ENCODE peak calls at places on chromosome 4, in eight cellular contexts. I is activated naive CD4-positive, alpha-beta T cell treated with anti-CD3 and anti-CD28 coated beads, Interleukin-2, amount 10 ng/mL, durations not matched to agents 7 days and 5 days; M is activated CD4-positive, alpha-beta T cell treated with anti-CD3 and anti-CD28 coated beads for 48 hours; W is T-helper 2 cell; H is LoVo; R is ureter; G is MCF 10A; T is lower lobe of right lung. U is an unnamed sample.

GRCh38 chr4:168694669-168695068 is 197.8 kb downstream of the PALLD start:
- DNase-seq in G (no peak), I (no peak), T (no peak), H (no peak), W (no peak), M (no peak), R (no peak), U (no peak)

GRCh38 chr4:128600996-128601857 is 208.3 kb upstream of the JADE1 start:
- DNase-seq in R (peak; percentile 87), H (peak; percentile 84), W (no peak), T (peak; percentile 72), G (peak; percentile 99), M (no peak), I (no peak), U (no peak)

GRCh38 chr4:84916233-84916632 is 50.3 kb downstream of the WDFY3 start:
- DNase-seq in T (no peak), R (no peak), H (no peak), G (no peak), M (no peak), W (no peak), I (no peak), U (no peak)

GRCh38 chr4:158814636-158815035 is 45.8 kb downstream of the FNIP2 start:
- DNase-seq in G (no peak), M (no peak), T (no peak), I (no peak), R (no peak), W (no peak), H (no peak), U (no peak)

GRCh38 chr4:165096776-165097175 is 15.9 kb downstream of the TMEM192 start:
- DNase-seq in I (no peak), H (no peak), W (peak; percentile 14), M (no peak), G (peak; percentile 17), R (no peak), T (no peak), U (no peak)

GRCh38 chr4:85677286-85677685 is 202.3 kb downstream of the ARHGAP24 start:
- DNase-seq in T (no peak), H (no peak), R (no peak), G (peak; percentile 8), M (no peak), I (no peak), W (no peak), U (no peak)

GRCh38 chr4:186105721-186106335 is 1.3 kb downstream of the FAM149A start:
- DNase-seq in G (no peak), I (no peak), W (no peak), R (no peak), M (no peak), H (peak; percentile 15), T (no peak), U (no peak)

GRCh38 chr4:8143392-8144140 is 15.0 kb downstream of the ABLIM2 start:
- DNase-seq in W (no peak), H (no peak), G (no peak), M (no peak), T (no peak), R (no peak), I (no peak), U (no peak)

GRCh38 chr4:113437124-113437523 is 324.4 kb downstream of the CAMK2D start:
- DNase-seq in R (no peak), I (no peak), G (no peak), T (no peak), W (no peak), M (no peak), H (no peak), U (no peak)

GRCh38 chr4:125315571-125316390 is 1.0 kb downstream of the FAT4 start:
- DNase-seq in G (peak; percentile 59), W (peak; percentile 22), M (peak; percentile 18), I (peak; percentile 27), R (no peak), T (peak; percentile 49), H (no peak), U (no peak)

GRCh38 chr4:172726001-172726423 is 442.6 kb upstream of the GALNT7 start:
- DNase-seq in M (no peak), W (no peak), G (no peak), H (peak; percentile 78), T (no peak), I (no peak), R (no peak), U (no peak)

GRCh38 chr4:147361726-147362125 is 119.2 kb upstream of the EDNRA start:
- DNase-seq in M (no peak), H (peak; percentile 76), T (no peak), I (no peak), G (peak; percentile 76), W (no peak), R (no peak), U (no peak)

GRCh38 chr4:146398404-146398803 is 123.3 kb downstream of the SLC10A7 start:
- DNase-seq in H (no peak), I (no peak), G (no peak), R (no peak), M (no peak), T (no peak), W (no peak), U (no peak)

GRCh38 chr4:3529363-3529762 is 2.9 kb downstream of the LRPAP1 start:
- DNase-seq in I (no peak), H (no peak), R (no peak), T (peak; percentile 81), M (no peak), W (no peak), G (no peak), U (peak; percentile 57)

GRCh38 chr4:122762520-122762919 is 30.0 kb downstream of the BBS12 start:
- DNase-seq in I (peak; percentile 25), T (no peak), H (no peak), M (no peak), W (no peak), G (no peak), R (no peak), U (peak; percentile 1)

GRCh38 chr4:52005610-52006273 is 14.4 kb downstream of the LRRC66 start:
- DNase-seq in G (no peak), I (no peak), H (no peak), W (no peak), M (no peak), T (no peak), R (no peak), U (no peak)

GRCh38 chr4:144350706-144351105 is 210.2 kb upstream of the GYPA start:
- DNase-seq in G (peak; percentile 35), H (no peak), I (no peak), T (no peak), W (no peak), M (no peak), R (no peak), U (no peak)

GRCh38 chr4:143411527-143412480 is 75.1 kb downstream of the GAB1 start:
- DNase-seq in W (no peak), G (peak; percentile 27), R (no peak), T (no peak), H (no peak), M (no peak), I (no peak), U (no peak)

GRCh38 chr4:6198768-6199343 is 1.5 kb downstream of the JAKMIP1 start:
- DNase-seq in W (peak; percentile 65), H (no peak), G (no peak), T (no peak), I (peak; percentile 28), M (peak; percentile 30), R (no peak), U (no peak)

GRCh38 chr4:180261346-180261745 is 1981.9 kb upstream of the TENM3 start:
- DNase-seq in T (no peak), R (no peak), M (no peak), G (no peak), I (no peak), H (no peak), W (no peak), U (no peak)

GRCh38 chr4:108172780-108173598 is 4.3 kb upstream of the LEF1 start:
- DNase-seq in T (peak; percentile 53), G (no peak), R (peak; percentile 61), W (peak; percentile 69), M (peak; percentile 80), H (peak; percentile 91), I (peak; percentile 80), U (peak; percentile 40)

GRCh38 chr4:7564242-7564641 is 129.5 kb upstream of the PSAPL1 start:
- DNase-seq in H (no peak), G (no peak), W (no peak), R (no peak), T (no peak), M (no peak), I (no peak), U (no peak)

GRCh38 chr4:19675172-19675811 is 576.4 kb upstream of the SLIT2 start:
- DNase-seq in I (no peak), H (no peak), R (no peak), T (no peak), G (no peak), M (no peak), W (no peak), U (no peak)

GRCh38 chr4:158778712-158779111 is 9.9 kb downstream of the FNIP2 start:
- DNase-seq in H (no peak), M (no peak), W (no peak), R (no peak), G (no peak), T (no peak), I (no peak), U (no peak)

GRCh38 chr4:102623622-102624021 is 122.5 kb downstream of the NFKB1 start:
- DNase-seq in M (no peak), I (no peak), W (no peak), G (peak; percentile 48), R (no peak), T (no peak), H (peak; percentile 21), U (no peak)

GRCh38 chr4:30716671-30717207 is 3.4 kb upstream of the PCDH7 start:
- DNase-seq in T (no peak), H (no peak), G (peak; percentile 47), I (peak; percentile 21), M (peak; percentile 9), R (no peak), W (no peak), U (no peak)

GRCh38 chr4:188030401-188030800 is 34.8 kb downstream of the ZFP42 start:
- DNase-seq in W (no peak), G (no peak), H (no peak), M (no peak), T (no peak), R (no peak), I (no peak), U (no peak)

GRCh38 chr4:147118523-147118922 is 172.9 kb upstream of the TTC29 start:
- DNase-seq in W (no peak), T (no peak), I (no peak), H (no peak), G (peak; percentile 6), M (no peak), R (peak; percentile 53), U (no peak)

GRCh38 chr4:60611762-60612496 is 588.2 kb upstream of the ADGRL3 start:
- DNase-seq in H (peak; percentile 1), G (peak; percentile 70), I (no peak), W (no peak), R (no peak), M (no peak), T (no peak), U (no peak)

GRCh38 chr4:89316931-89317366 is 9.3 kb upstream of the GPRIN3 start:
- DNase-seq in H (no peak), G (peak; percentile 40), I (peak; percentile 23), R (no peak), W (peak; percentile 82), M (no peak), T (no peak), U (no peak)

GRCh38 chr4:147862043-147862692 is 130.3 kb downstream of the ARHGAP10 start:
- DNase-seq in T (no peak), R (no peak), M (no peak), W (no peak), H (no peak), I (no peak), G (no peak), U (no peak)

GRCh38 chr4:673349-674091 is 556 bp downstream of the ATP5ME start:
- DNase-seq in R (peak; percentile 62), T (peak; percentile 81), M (no peak), W (no peak), H (no peak), G (no peak), I (peak; percentile 57), U (no peak)

GRCh38 chr4:37383579-37384229 is 139.2 kb downstream of the NWD2 start:
- DNase-seq in I (peak; percentile 21), G (peak; percentile 65), M (peak; percentile 3), W (peak; percentile 15), T (no peak), H (peak; percentile 36), R (no peak), U (peak; percentile 9)

GRCh38 chr4:8607603-8608481 is 15.3 kb downstream of the CPZ start:
- DNase-seq in I (peak; percentile 49), H (no peak), R (no peak), G (no peak), W (no peak), M (peak; percentile 65), T (no peak), U (no peak)

U was measured in stimulated activated naive B cell treated with anti-CD40 and anti-IgM and Interleukin-4, amounts not matched to agents 10 μg/mL and 1 μg/mL and 100 μg/mL, for 72 hours.